ENCODE peak calls at places on chromosomes 1 and 21, in five cellular contexts. One of them, this sample, is unnamed. For H3K36me3, the result is how much of the 10 kb centered on the place peaks cover.

GRCh38 chr1:68180441-68181164 is 51.7 kb downstream of the WLS start:
- DNase-seq in spleen: no peak
- DNase-seq in stomach: no peak
- DNase-seq in body of pancreas: no peak
- DNase-seq in thyroid gland: no peak
- DNase-seq in this sample: no peak

GRCh38 chr21:35527358-35527757 is 478.3 kb upstream of the RUNX1 start:
- DNase-seq in spleen: no peak
- DNase-seq in stomach: no peak
- DNase-seq in body of pancreas: no peak
- DNase-seq in thyroid gland: no peak
- DNase-seq in this sample: no peak

GRCh38 chr1:57748696-57749095 is 324.8 kb upstream of the DAB1 start:
- DNase-seq in spleen: no peak
- DNase-seq in stomach: no peak
- DNase-seq in body of pancreas: no peak
- DNase-seq in thyroid gland: no peak
- DNase-seq in this sample: no peak

GRCh38 chr21:35344582-35344981 is 295.5 kb upstream of the RUNX1 start:
- DNase-seq in spleen: no peak
- DNase-seq in stomach: no peak
- DNase-seq in body of pancreas: no peak
- DNase-seq in thyroid gland: no peak
- DNase-seq in this sample: no peak

GRCh38 chr1:175132456-175132855 is 60.1 kb downstream of the KIAA0040 start:
- DNase-seq in spleen: no peak
- DNase-seq in stomach: no peak
- DNase-seq in body of pancreas: no peak
- DNase-seq in thyroid gland: no peak
- DNase-seq in this sample: no peak

GRCh38 chr1:221159608-221160007 is 280.4 kb downstream of the HLX start:
- DNase-seq in spleen: no peak
- DNase-seq in stomach: no peak
- DNase-seq in body of pancreas: no peak
- DNase-seq in thyroid gland: no peak
- DNase-seq in this sample: no peak

GRCh38 chr1:214551052-214551435 is 358 bp downstream of the PTPN14 start:
- DNase-seq in spleen: peak
- DNase-seq in stomach: peak
- DNase-seq in body of pancreas: peak
- DNase-seq in thyroid gland: peak
- DNase-seq in this sample: peak

GRCh38 chr1:4933232-4933631 is 278.8 kb downstream of the AJAP1 start:
- DNase-seq in spleen: no peak
- DNase-seq in stomach: no peak
- DNase-seq in body of pancreas: no peak
- DNase-seq in thyroid gland: no peak
- DNase-seq in this sample: no peak

GRCh38 chr1:225866061-225866844 is 15.9 kb downstream of the TMEM63A start:
- DNase-seq in spleen: peak
- DNase-seq in stomach: no peak
- DNase-seq in body of pancreas: no peak
- DNase-seq in thyroid gland: no peak
- DNase-seq in this sample: no peak

GRCh38 chr1:205344010-205344808 is 12.5 kb downstream of the KLHDC8A start:
- DNase-seq in spleen: peak
- DNase-seq in stomach: peak
- DNase-seq in body of pancreas: peak
- DNase-seq in thyroid gland: peak
- DNase-seq in this sample: no peak

GRCh38 chr1:41498809-41499208 is 14.3 kb upstream of the EDN2 start:
- DNase-seq in spleen: no peak
- DNase-seq in stomach: peak
- DNase-seq in body of pancreas: peak
- DNase-seq in thyroid gland: peak
- DNase-seq in this sample: peak

GRCh38 chr1:25647106-25647505 is 30.5 kb downstream of the MAN1C1 start:
- DNase-seq in spleen: no peak
- DNase-seq in stomach: no peak
- DNase-seq in body of pancreas: no peak
- DNase-seq in thyroid gland: no peak
- DNase-seq in this sample: no peak

GRCh38 chr1:243686149-243686548 is 163.9 kb downstream of the AKT3 start:
- DNase-seq in spleen: no peak
- DNase-seq in stomach: no peak
- DNase-seq in body of pancreas: no peak
- DNase-seq in thyroid gland: no peak
- DNase-seq in this sample: no peak

GRCh38 chr21:34205811-34206635 is 132.6 kb downstream of the MRPS6 start:
- DNase-seq in spleen: no peak
- DNase-seq in stomach: no peak
- DNase-seq in body of pancreas: no peak
- DNase-seq in thyroid gland: no peak
- DNase-seq in this sample: no peak

GRCh38 chr1:187948170-187948794 is 1119.5 kb downstream of the PLA2G4A start:
- DNase-seq in spleen: no peak
- DNase-seq in stomach: no peak
- DNase-seq in body of pancreas: no peak
- DNase-seq in thyroid gland: no peak
- DNase-seq in this sample: no peak

GRCh38 chr1:226634611-226635246 is 86.2 kb downstream of the STUM start:
- DNase-seq in spleen: peak
- DNase-seq in stomach: no peak
- DNase-seq in body of pancreas: no peak
- DNase-seq in thyroid gland: no peak
- DNase-seq in this sample: peak

GRCh38 chr1:244053831-244054230 is 2.7 kb downstream of the ZBTB18 start:
- DNase-seq in spleen: no peak
- DNase-seq in stomach: no peak
- DNase-seq in body of pancreas: no peak
- DNase-seq in thyroid gland: no peak
- DNase-seq in this sample: no peak

GRCh38 chr1:54297596-54298283 is 97.8 kb downstream of the MRPL37 start:
- DNase-seq in spleen: no peak
- DNase-seq in stomach: no peak
- DNase-seq in body of pancreas: no peak
- DNase-seq in thyroid gland: no peak
- DNase-seq in this sample: no peak

GRCh38 chr1:67270569-67270968 is 37.1 kb upstream of the IL12RB2 start:
- DNase-seq in spleen: no peak
- DNase-seq in stomach: no peak
- DNase-seq in body of pancreas: no peak
- DNase-seq in thyroid gland: no peak
- DNase-seq in this sample: no peak

DNA sequence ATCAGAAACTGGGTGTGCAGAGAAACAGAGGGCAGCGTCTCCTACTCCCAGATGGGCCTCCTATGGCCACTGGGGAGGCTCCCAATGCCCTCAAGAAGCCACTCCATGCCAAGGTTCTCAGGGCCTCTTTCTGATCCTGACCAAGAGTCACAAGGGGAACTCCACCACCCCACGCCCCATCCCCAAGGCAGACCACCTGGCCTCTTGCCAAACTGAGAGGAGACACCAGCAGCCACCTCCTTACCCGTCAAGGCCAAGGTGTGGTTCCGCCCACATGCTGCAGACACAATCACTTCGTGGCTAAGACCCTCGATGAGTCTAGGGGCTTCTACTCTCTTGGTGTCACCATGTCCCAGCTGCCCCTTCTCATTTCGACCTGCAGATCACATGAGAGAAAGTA is 17.0 kb downstream of the RCC2 start:
- DNase-seq in spleen: no peak
- DNase-seq in stomach: no peak
- DNase-seq in body of pancreas: no peak
- DNase-seq in thyroid gland: no peak
- DNase-seq in this sample: no peak
- H3K36me3 ChIP-seq in spleen: half or more
- H3K36me3 ChIP-seq in stomach: half or more
- H3K36me3 ChIP-seq in body of pancreas: under half
- H3K36me3 ChIP-seq in thyroid gland: half or more
- H3K36me3 ChIP-seq in this sample: half or more

GRCh38 chr1:12147116-12147753 is 19.6 kb upstream of the TNFRSF1B start:
- DNase-seq in spleen: no peak
- DNase-seq in stomach: no peak
- DNase-seq in body of pancreas: no peak
- DNase-seq in thyroid gland: no peak
- DNase-seq in this sample: no peak

GRCh38 chr1:12148160-12148957 is 18.4 kb upstream of the TNFRSF1B start:
- DNase-seq in spleen: no peak
- DNase-seq in stomach: peak
- DNase-seq in body of pancreas: no peak
- DNase-seq in thyroid gland: no peak
- DNase-seq in this sample: no peak

GRCh38 chr1:12145616-12146342 is 21.0 kb upstream of the TNFRSF1B start:
- DNase-seq in spleen: no peak
- DNase-seq in stomach: no peak
- DNase-seq in body of pancreas: no peak
- DNase-seq in thyroid gland: no peak
- DNase-seq in this sample: no peak

GRCh38 chr1:12144969-12145368 is 21.8 kb upstream of the TNFRSF1B start:
- DNase-seq in spleen: peak
- DNase-seq in stomach: no peak
- DNase-seq in body of pancreas: no peak
- DNase-seq in thyroid gland: no peak
- DNase-seq in this sample: no peak

GRCh38 chr1:12146343-12147112 is 20.3 kb upstream of the TNFRSF1B start:
- DNase-seq in spleen: no peak
- DNase-seq in stomach: no peak
- DNase-seq in body of pancreas: no peak
- DNase-seq in thyroid gland: no peak
- DNase-seq in this sample: no peak
- TF ChIP-seq POLR2A in spleen: no peak
- TF ChIP-seq POLR2A in stomach: no peak
- TF ChIP-seq POLR2A in body of pancreas: no peak
- TF ChIP-seq POLR2A in thyroid gland: no peak
- TF ChIP-seq POLR2A in this sample: no peak

DNA sequence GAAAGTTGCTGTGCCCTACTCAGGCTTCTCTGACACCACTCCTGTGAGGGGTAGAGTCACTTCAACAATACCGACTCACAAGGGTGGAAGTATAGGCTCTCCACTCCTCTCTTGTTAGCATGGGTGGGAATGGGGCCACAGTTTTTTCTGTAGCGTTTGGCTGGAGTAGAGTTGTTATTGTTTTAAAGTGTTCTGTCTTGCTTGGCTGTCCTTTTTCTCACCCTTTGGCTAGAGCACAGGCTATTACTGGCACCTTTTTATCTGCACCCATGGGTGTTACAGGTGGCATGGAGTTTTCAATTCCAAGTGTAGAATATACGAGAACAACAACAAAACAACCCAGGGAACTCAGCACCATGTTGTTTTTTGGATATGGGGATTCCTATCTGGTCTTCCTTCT is 74.3 kb upstream of the CD5L start:
- DNase-seq in spleen: no peak
- DNase-seq in stomach: no peak
- DNase-seq in body of pancreas: no peak
- DNase-seq in thyroid gland: no peak
- DNase-seq in this sample: no peak
- H3K36me3 ChIP-seq in spleen: under half
- H3K36me3 ChIP-seq in stomach: under half
- H3K36me3 ChIP-seq in body of pancreas: under half
- H3K36me3 ChIP-seq in thyroid gland: under half
- H3K36me3 ChIP-seq in this sample: under half

GRCh38 chr1:234521802-234522185 is 42.8 kb upstream of the TARBP1 start:
- DNase-seq in spleen: no peak
- DNase-seq in stomach: no peak
- DNase-seq in body of pancreas: no peak
- DNase-seq in thyroid gland: peak
- DNase-seq in this sample: no peak

GRCh38 chr1:234517087-234517802 is 38.3 kb upstream of the TARBP1 start:
- DNase-seq in spleen: no peak
- DNase-seq in stomach: no peak
- DNase-seq in body of pancreas: no peak
- DNase-seq in thyroid gland: no peak
- DNase-seq in this sample: no peak

GRCh38 chr1:234518876-234519275 is 39.9 kb upstream of the TARBP1 start:
- DNase-seq in spleen: no peak
- DNase-seq in stomach: no peak
- DNase-seq in body of pancreas: no peak
- DNase-seq in thyroid gland: no peak
- DNase-seq in this sample: no peak

GRCh38 chr1:234519506-234519905 is 40.5 kb upstream of the TARBP1 start:
- DNase-seq in spleen: no peak
- DNase-seq in stomach: no peak
- DNase-seq in body of pancreas: no peak
- DNase-seq in thyroid gland: peak
- DNase-seq in this sample: no peak

DNA sequence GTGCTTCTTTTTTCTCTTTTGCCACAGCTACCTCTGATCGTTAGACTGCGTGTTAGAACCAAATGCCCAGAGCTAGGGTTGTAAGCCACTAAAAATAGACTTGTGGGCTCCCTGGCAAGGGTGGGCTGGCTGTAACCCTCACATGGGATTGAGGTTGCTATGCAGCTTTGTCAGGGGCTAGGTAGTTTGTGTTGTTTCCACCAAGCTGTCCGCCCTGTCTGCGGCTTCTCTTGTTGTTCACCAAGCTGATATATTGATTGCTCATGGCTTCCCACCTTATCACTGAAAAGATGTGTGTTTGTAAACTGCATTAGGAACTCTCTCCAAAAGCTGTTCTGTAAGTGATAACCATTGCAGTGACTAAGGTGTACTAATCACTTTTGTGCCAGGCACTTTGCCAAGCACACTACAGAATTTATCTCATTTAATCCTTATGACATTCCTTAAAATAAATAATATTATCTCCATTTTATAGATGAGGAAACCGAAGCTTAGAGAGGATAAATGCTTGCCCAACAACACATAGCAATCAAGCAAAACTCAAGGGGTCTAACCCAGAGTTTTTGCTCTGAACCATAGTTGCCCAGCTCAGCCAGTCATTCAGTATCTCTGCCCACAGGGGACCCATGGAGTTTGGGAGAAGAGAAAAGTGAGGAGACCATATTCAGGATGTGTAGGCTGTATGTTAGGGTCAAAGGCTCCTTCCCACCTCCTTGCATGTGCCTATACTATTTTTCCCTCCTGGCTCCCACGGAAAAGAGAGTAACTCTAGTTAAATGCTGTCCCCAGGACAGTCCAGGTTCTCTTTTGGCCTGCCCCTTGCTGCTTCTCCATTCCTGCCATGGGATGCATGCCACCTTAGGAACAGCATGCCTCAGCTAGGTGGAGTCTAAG is 42.2 kb upstream of the TARBP1 start:
- DNase-seq in spleen: no peak
- DNase-seq in stomach: peak
- DNase-seq in body of pancreas: no peak
- DNase-seq in thyroid gland: no peak
- DNase-seq in this sample: no peak
- TF ChIP-seq POLR2A in spleen: no peak
- TF ChIP-seq POLR2A in stomach: no peak
- TF ChIP-seq POLR2A in body of pancreas: no peak
- TF ChIP-seq POLR2A in thyroid gland: no peak
- TF ChIP-seq POLR2A in this sample: no peak

GRCh38 chr21:43023175-43023574 is 48.8 kb downstream of the PKNOX1 start:
- DNase-seq in spleen: peak
- DNase-seq in stomach: no peak
- DNase-seq in body of pancreas: no peak
- DNase-seq in thyroid gland: no peak
- DNase-seq in this sample: no peak
- H3K36me3 ChIP-seq in spleen: half or more
- H3K36me3 ChIP-seq in stomach: under half
- H3K36me3 ChIP-seq in body of pancreas: under half
- H3K36me3 ChIP-seq in thyroid gland: under half
- H3K36me3 ChIP-seq in this sample: under half